ENCODE peak calls at places on chromosomes 5 and 9, in four cellular contexts. B, G, X and I are unnamed samples.

GRCh38 chr9:98037362-98037761 is 19.2 kb upstream of the NANS start:
- DNase-seq in B (no peak), G (no peak), X (no peak), I (no peak)

GRCh38 chr5:56681346-56681745 is 134.0 kb upstream of the MAP3K1 start:
- DNase-seq in B (no peak), G (no peak), X (peak), I (no peak)

GRCh38 chr9:99752710-99753109 is 69.0 kb upstream of the NR4A3 start:
- DNase-seq in B (no peak), G (no peak), X (peak), I (no peak)

GRCh38 chr5:95915999-95916686 is 45.5 kb downstream of the ELL2 start:
- DNase-seq in B (no peak), G (no peak), X (no peak), I (no peak)

GRCh38 chr5:178229861-178230260 is 2.7 kb downstream of the PHYKPL start:
- DNase-seq in B (no peak), G (no peak), X (no peak), I (no peak)

GRCh38 chr5:180785794-180786221 is 16.8 kb downstream of the MGAT1 start:
- DNase-seq in B (no peak), G (no peak), X (peak), I (no peak)

GRCh38 chr9:93828331-93829097 is 126.6 kb downstream of the BARX1 start:
- DNase-seq in B (no peak), G (no peak), X (no peak), I (no peak)

GRCh38 chr5:168943999-168944398 is 356.9 kb downstream of the SLIT3 start:
- DNase-seq in B (no peak), G (no peak), X (no peak), I (no peak)

GRCh38 chr5:53037141-53037859 is 48.1 kb downstream of the ITGA2 start:
- DNase-seq in B (no peak), G (no peak), X (peak), I (no peak)

GRCh38 chr9:72974501-72974900 is 21.6 kb upstream of the ALDH1A1 start:
- DNase-seq in B (no peak), G (no peak), X (no peak), I (no peak)

GRCh38 chr5:39093351-39093749 is 19.2 kb upstream of the RICTOR start:
- DNase-seq in B (no peak), G (no peak), X (peak), I (no peak)

GRCh38 chr5:74401566-74402320 is 238.8 kb downstream of the ENC1 start:
- DNase-seq in B (no peak), G (no peak), X (peak), I (no peak)

GRCh38 chr5:179126506-179126991 is 66.4 kb downstream of the ZNF354C start:
- DNase-seq in B (no peak), G (no peak), X (no peak), I (no peak)

GRCh38 chr5:150625164-150625535 is 15.3 kb upstream of the SYNPO start:
- DNase-seq in B (no peak), G (no peak), X (no peak), I (no peak)

GRCh38 chr9:78676009-78676408 is 379.1 kb downstream of the PSAT1 start:
- DNase-seq in B (no peak), G (no peak), X (peak), I (no peak)

GRCh38 chr9:20815923-20816703 is 132.1 kb downstream of the FOCAD start:
- DNase-seq in B (no peak), G (no peak), X (no peak), I (no peak)

GRCh38 chr5:177371705-177372533 is 12.3 kb upstream of the SLC34A1 start:
- DNase-seq in B (no peak), G (no peak), X (no peak), I (no peak)